ENCODE peak calls at places on chromosomes 2 and 18, in seven cellular contexts. One of them, this sample, is unnamed.

GRCh38 chr18:46213295-46213694 is 109.1 kb downstream of the HAUS1 start:
- DNase-seq in activated T-cell treated with anti-CD3 and anti-CD28 coated beads, Interleukin-2, amount 50 U/mL, for 72 hours: no peak
- DNase-seq in aorta: no peak
- DNase-seq in fibroblast of pulmonary artery: peak
- DNase-seq in stimulated activated CD4-positive, alpha-beta T cell treated with anti-CD3 and anti-CD28 coated beads, Interleukin-2, amount 100 ng/mL, for 24 hours: no peak
- DNase-seq in hypothalamus: no peak
- DNase-seq in H54: no peak
- DNase-seq in this sample: peak

GRCh38 chr2:79437416-79438281 is 75.2 kb upstream of the CTNNA2 start:
- DNase-seq in aorta: no peak
- DNase-seq in H54: peak
- DNase-seq in hypothalamus: no peak
- DNase-seq in stimulated activated CD4-positive, alpha-beta T cell treated with anti-CD3 and anti-CD28 coated beads, Interleukin-2, amount 100 ng/mL, for 24 hours: no peak
- DNase-seq in activated T-cell treated with anti-CD3 and anti-CD28 coated beads, Interleukin-2, amount 50 U/mL, for 72 hours: no peak
- DNase-seq in fibroblast of pulmonary artery: no peak
- DNase-seq in this sample: no peak

GRCh38 chr2:158391876-158392275 is 64.7 kb downstream of the CCDC148 start:
- DNase-seq in aorta: no peak
- DNase-seq in hypothalamus: no peak
- DNase-seq in activated T-cell treated with anti-CD3 and anti-CD28 coated beads, Interleukin-2, amount 50 U/mL, for 72 hours: peak
- DNase-seq in H54: no peak
- DNase-seq in stimulated activated CD4-positive, alpha-beta T cell treated with anti-CD3 and anti-CD28 coated beads, Interleukin-2, amount 100 ng/mL, for 24 hours: no peak
- DNase-seq in fibroblast of pulmonary artery: no peak
- DNase-seq in this sample: no peak

GRCh38 chr18:32439241-32439640 is 31.4 kb downstream of the GAREM1 start:
- DNase-seq in activated T-cell treated with anti-CD3 and anti-CD28 coated beads, Interleukin-2, amount 50 U/mL, for 72 hours: no peak
- DNase-seq in stimulated activated CD4-positive, alpha-beta T cell treated with anti-CD3 and anti-CD28 coated beads, Interleukin-2, amount 100 ng/mL, for 24 hours: no peak
- DNase-seq in fibroblast of pulmonary artery: no peak
- DNase-seq in hypothalamus: no peak
- DNase-seq in H54: no peak
- DNase-seq in aorta: no peak
- DNase-seq in this sample: no peak

GRCh38 chr2:179174240-179174639 is 90.4 kb downstream of the SESTD1 start:
- DNase-seq in aorta: no peak
- DNase-seq in fibroblast of pulmonary artery: no peak
- DNase-seq in activated T-cell treated with anti-CD3 and anti-CD28 coated beads, Interleukin-2, amount 50 U/mL, for 72 hours: no peak
- DNase-seq in stimulated activated CD4-positive, alpha-beta T cell treated with anti-CD3 and anti-CD28 coated beads, Interleukin-2, amount 100 ng/mL, for 24 hours: no peak
- DNase-seq in hypothalamus: no peak
- DNase-seq in H54: no peak
- DNase-seq in this sample: no peak

GRCh38 chr2:168392031-168392430 is 64.0 kb upstream of the CERS6 start:
- DNase-seq in H54: no peak
- DNase-seq in fibroblast of pulmonary artery: no peak
- DNase-seq in activated T-cell treated with anti-CD3 and anti-CD28 coated beads, Interleukin-2, amount 50 U/mL, for 72 hours: no peak
- DNase-seq in hypothalamus: no peak
- DNase-seq in aorta: no peak
- DNase-seq in stimulated activated CD4-positive, alpha-beta T cell treated with anti-CD3 and anti-CD28 coated beads, Interleukin-2, amount 100 ng/mL, for 24 hours: no peak
- DNase-seq in this sample: no peak

GRCh38 chr18:50594931-50595330 is 35.0 kb downstream of the MAPK4 start:
- DNase-seq in stimulated activated CD4-positive, alpha-beta T cell treated with anti-CD3 and anti-CD28 coated beads, Interleukin-2, amount 100 ng/mL, for 24 hours: no peak
- DNase-seq in activated T-cell treated with anti-CD3 and anti-CD28 coated beads, Interleukin-2, amount 50 U/mL, for 72 hours: no peak
- DNase-seq in hypothalamus: no peak
- DNase-seq in fibroblast of pulmonary artery: no peak
- DNase-seq in H54: no peak
- DNase-seq in aorta: no peak
- DNase-seq in this sample: no peak

GRCh38 chr2:77521931-77522470 is at the start of gene LRRTM4:
- DNase-seq in activated T-cell treated with anti-CD3 and anti-CD28 coated beads, Interleukin-2, amount 50 U/mL, for 72 hours: no peak
- DNase-seq in aorta: no peak
- DNase-seq in fibroblast of pulmonary artery: no peak
- DNase-seq in stimulated activated CD4-positive, alpha-beta T cell treated with anti-CD3 and anti-CD28 coated beads, Interleukin-2, amount 100 ng/mL, for 24 hours: no peak
- DNase-seq in H54: no peak
- DNase-seq in hypothalamus: no peak
- DNase-seq in this sample: no peak

GRCh38 chr2:43879261-43879660 is 40.5 kb downstream of the ABCG8 start:
- DNase-seq in stimulated activated CD4-positive, alpha-beta T cell treated with anti-CD3 and anti-CD28 coated beads, Interleukin-2, amount 100 ng/mL, for 24 hours: no peak
- DNase-seq in fibroblast of pulmonary artery: no peak
- DNase-seq in activated T-cell treated with anti-CD3 and anti-CD28 coated beads, Interleukin-2, amount 50 U/mL, for 72 hours: no peak
- DNase-seq in hypothalamus: no peak
- DNase-seq in aorta: no peak
- DNase-seq in H54: peak
- DNase-seq in this sample: no peak

GRCh38 chr2:132910432-132910831 is 240.4 kb upstream of the LYPD1 start:
- DNase-seq in hypothalamus: no peak
- DNase-seq in H54: no peak
- DNase-seq in aorta: no peak
- DNase-seq in fibroblast of pulmonary artery: no peak
- DNase-seq in activated T-cell treated with anti-CD3 and anti-CD28 coated beads, Interleukin-2, amount 50 U/mL, for 72 hours: no peak
- DNase-seq in stimulated activated CD4-positive, alpha-beta T cell treated with anti-CD3 and anti-CD28 coated beads, Interleukin-2, amount 100 ng/mL, for 24 hours: no peak
- DNase-seq in this sample: no peak

This sample was measured in 8988T.